ENCODE peak calls at places on chromosomes 1 and 21, in four cellular contexts. Q, F, O and A are unnamed samples.

GRCh38 chr1:59007429-59007819 is 223.6 kb upstream of the JUN start:
- DNase-seq in O (no peak), F (no peak), Q (no peak), A (no peak)

GRCh38 chr1:228903573-228904122 is 168.4 kb downstream of the RHOU start:
- DNase-seq in O (no peak), Q (no peak), F (no peak), A (no peak)

GRCh38 chr1:3429766-3430165 is 24.7 kb upstream of the ARHGEF16 start:
- DNase-seq in O (no peak), F (no peak), Q (no peak), A (no peak)

GRCh38 chr1:91798741-91799140 is 87.2 kb downstream of the TGFBR3 start:
- DNase-seq in O (no peak), F (no peak), Q (no peak), A (no peak)

GRCh38 chr21:41141031-41141457 is 26.9 kb upstream of the BACE2 start:
- DNase-seq in F (no peak), Q (no peak), O (no peak), A (no peak)

GRCh38 chr21:45574691-45575090 is 32.5 kb upstream of the SLC19A1 start:
- DNase-seq in O (no peak), F (peak), Q (no peak), A (no peak)

GRCh38 chr1:74908131-74908530 is 175.2 kb downstream of the TYW3 start:
- DNase-seq in F (no peak), Q (no peak), O (no peak), A (no peak)

GRCh38 chr1:41689596-41689995 is 205.1 kb upstream of the EDN2 start:
- DNase-seq in O (no peak), Q (no peak), F (no peak), A (no peak)

GRCh38 chr1:47911892-47912291 is 85.3 kb downstream of the TRABD2B start:
- DNase-seq in Q (peak), F (no peak), O (no peak), A (no peak)

GRCh38 chr1:32695098-32695904 is 7.3 kb downstream of the SYNC start:
- DNase-seq in F (no peak), Q (peak), O (peak), A (no peak)

GRCh38 chr1:112318263-112318662 is 77.8 kb upstream of the CTTNBP2NL start:
- DNase-seq in O (no peak), Q (no peak), F (no peak), A (no peak)

GRCh38 chr1:71967670-71968069 is 314.7 kb downstream of the NEGR1 start:
- DNase-seq in F (no peak), O (no peak), Q (no peak), A (no peak)

GRCh38 chr1:226201029-226201593 is 14.6 kb upstream of the ACBD3 start:
- DNase-seq in O (peak), Q (no peak), F (no peak), A (peak)

GRCh38 chr1:24391882-24392603 is 21.5 kb downstream of the STPG1 start:
- DNase-seq in F (peak), Q (peak), O (peak), A (no peak)

GRCh38 chr21:29604096-29604495 is 305.4 kb downstream of the BACH1 start:
- DNase-seq in O (no peak), F (no peak), Q (no peak), A (no peak)

GRCh38 chr1:233261206-233261605 is 34.3 kb downstream of the PCNX2 start:
- DNase-seq in Q (peak), F (no peak), O (no peak), A (peak)

GRCh38 chr1:227424948-227425347 is 106.7 kb upstream of the CDC42BPA start:
- DNase-seq in F (no peak), Q (no peak), O (no peak), A (no peak)

GRCh38 chr21:36330904-36331303 is 10.9 kb downstream of the MORC3 start:
- DNase-seq in F (peak), O (peak), Q (peak), A (peak)

GRCh38 chr1:52633291-52633754 is 355 bp downstream of the SHISAL2A start:
- DNase-seq in F (no peak), Q (no peak), O (no peak), A (no peak)

GRCh38 chr1:39671433-39671792 is 494 bp downstream of the NT5C1A start:
- DNase-seq in O (peak), Q (no peak), F (peak), A (no peak)

GRCh38 chr1:8727809-8728213 is 89.6 kb downstream of the RERE start:
- DNase-seq in F (peak), Q (no peak), O (no peak), A (no peak)

GRCh38 chr1:108880850-108881249 is 4.1 kb downstream of the GPSM2 start:
- DNase-seq in Q (no peak), O (no peak), F (peak), A (no peak)

GRCh38 chr1:42335809-42336518 is 929 bp upstream of the FOXJ3 start:
- DNase-seq in O (no peak), Q (peak), F (no peak), A (no peak)

GRCh38 chr1:25675729-25676476 is 59.3 kb downstream of the MAN1C1 start:
- DNase-seq in F (no peak), Q (no peak), O (no peak), A (no peak)

GRCh38 chr21:46063734-46064680 is 33.9 kb upstream of the COL6A2 start:
- DNase-seq in F (no peak), Q (no peak), O (no peak), A (no peak)

DNA sequence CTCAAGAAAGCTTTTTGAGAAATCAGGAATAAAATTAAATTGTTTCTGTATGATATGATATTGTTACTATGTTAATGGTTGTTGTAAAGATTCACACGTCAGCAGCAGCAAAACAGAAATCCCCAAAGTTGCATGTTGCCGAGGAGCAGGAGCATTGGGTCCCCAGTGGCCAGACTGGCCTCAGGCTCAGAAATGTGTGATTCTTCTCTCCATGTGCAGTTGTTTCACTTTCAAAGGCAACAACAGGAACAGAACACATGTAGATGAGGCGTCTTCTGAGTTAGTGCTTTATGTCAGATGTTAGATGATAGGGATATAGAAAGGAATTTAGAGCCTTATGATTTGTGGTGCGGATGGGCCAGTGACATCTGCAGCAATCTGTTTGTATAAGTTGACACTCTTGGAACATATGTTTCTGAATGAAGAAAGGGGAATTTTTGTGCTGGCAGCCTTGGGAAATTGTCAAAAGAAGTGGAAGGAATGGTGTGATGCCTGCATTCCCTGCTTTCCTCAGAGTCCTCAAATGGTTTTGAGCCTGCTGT is 2.1 kb upstream of the TTLL7 start:
- DNase-seq in O (no peak), Q (no peak), F (no peak), A (no peak)
- TF ChIP-seq ELF1 in O (no peak), Q (no peak), F (no peak), A (no peak)

DNA sequence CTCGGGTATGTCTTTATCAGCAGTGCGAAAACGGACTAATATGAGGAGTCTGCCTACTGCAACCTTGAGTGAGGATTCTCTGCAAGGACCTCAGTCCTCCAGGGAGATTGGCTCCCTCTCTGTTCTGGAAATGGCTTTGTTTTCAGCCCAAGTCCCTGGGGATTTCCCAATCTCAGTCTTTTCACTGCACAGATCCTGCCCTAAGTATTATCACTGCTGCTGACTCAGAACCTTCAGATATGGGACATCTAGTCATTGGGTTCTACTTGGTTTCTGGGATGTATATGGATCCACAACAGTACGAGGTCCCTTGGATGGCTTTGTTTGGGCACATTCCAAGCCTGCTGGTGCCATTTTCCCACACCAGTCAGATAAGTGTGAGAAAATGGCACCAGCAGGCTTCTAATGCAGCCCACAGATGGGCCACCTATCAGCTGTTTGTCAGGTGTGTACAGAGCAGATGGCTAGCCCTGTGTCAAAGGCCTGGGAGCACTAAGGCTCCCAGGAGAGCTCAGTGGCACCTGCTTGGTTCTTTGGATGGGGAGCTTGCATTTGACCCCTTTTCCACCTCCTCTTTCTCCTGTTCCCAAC is 27.4 kb downstream of the ELF3 start:
- DNase-seq in Q (no peak), F (no peak), O (no peak), A (no peak)
- TF ChIP-seq ELF1 in Q (no peak), F (no peak), O (no peak), A (no peak)

DNA sequence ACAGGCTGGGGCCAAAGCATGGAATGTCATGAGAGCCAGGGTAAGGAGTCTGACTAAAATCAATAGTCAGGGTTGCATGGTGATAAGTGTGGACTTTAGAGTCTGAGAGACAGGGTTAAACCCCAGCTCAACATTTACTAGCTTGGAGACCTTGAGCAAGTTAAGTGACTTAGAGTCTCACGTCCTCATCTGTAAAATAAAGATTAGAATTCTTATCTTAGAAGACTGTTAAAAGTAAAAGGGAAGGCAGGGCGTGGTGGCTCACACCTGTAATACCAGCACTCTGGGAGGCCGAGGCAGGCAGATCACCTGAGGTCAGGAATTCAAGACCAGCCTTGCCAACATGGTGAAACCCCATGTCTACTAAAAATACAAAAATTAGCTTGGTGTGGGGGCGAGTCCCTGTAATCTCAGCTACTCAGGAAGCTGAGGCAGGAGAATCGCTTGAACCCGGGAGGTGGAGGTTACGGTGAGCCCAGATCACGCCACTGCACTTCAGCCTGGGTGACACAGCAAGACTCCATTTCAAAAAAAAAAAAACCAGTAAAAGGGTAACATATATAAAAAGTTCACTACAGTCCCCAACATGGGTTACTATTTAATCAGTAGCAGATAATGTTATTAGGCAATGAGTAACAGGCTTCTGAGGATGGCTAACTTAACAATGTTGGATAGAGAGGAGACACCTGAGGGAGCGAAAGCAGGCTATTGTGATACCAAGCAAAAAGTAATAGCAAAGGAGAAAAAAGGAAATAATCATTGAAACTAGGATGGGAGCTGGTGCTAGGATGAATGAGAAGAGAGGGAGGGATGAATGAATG is 20.8 kb downstream of the TMCO1 start:
- DNase-seq in Q (peak), F (no peak), O (no peak), A (no peak)
- TF ChIP-seq ELF1 in Q (no peak), F (no peak), O (no peak), A (no peak)

GRCh38 chr1:10776206-10776905 is 20.1 kb downstream of the CASZ1 start:
- DNase-seq in F (peak), Q (no peak), O (no peak), A (no peak)
- TF ChIP-seq ELF1 in F (no peak), Q (no peak), O (no peak), A (no peak)

GRCh38 chr1:16183765-16184556 is 28.1 kb upstream of the EPHA2 start:
- DNase-seq in F (no peak), O (no peak), Q (no peak), A (no peak)

GRCh38 chr1:16183157-16183556 is 27.3 kb upstream of the EPHA2 start:
- DNase-seq in F (no peak), O (no peak), Q (no peak), A (no peak)

GRCh38 chr1:16184557-16185303 is 27.7 kb downstream of the ARHGEF19 start:
- DNase-seq in Q (no peak), F (no peak), O (no peak), A (no peak)

GRCh38 chr1:16180291-16180824 is 24.5 kb upstream of the EPHA2 start:
- DNase-seq in F (no peak), O (no peak), Q (no peak), A (no peak)

GRCh38 chr1:16181887-16182719 is 26.2 kb upstream of the EPHA2 start:
- DNase-seq in F (no peak), O (no peak), Q (peak), A (peak)
- TF ChIP-seq ELF1 in F (peak), O (no peak), Q (no peak), A (no peak)

GRCh38 chr1:46134660-46135331 is 2.4 kb upstream of the PIK3R3 start:
- DNase-seq in O (no peak), F (no peak), Q (no peak), A (no peak)

GRCh38 chr1:46132529-46133180 is at the start of gene PIK3R3:
- DNase-seq in Q (peak), O (peak), F (peak), A (peak)

GRCh38 chr1:46133946-46134345 is 1.5 kb upstream of the PIK3R3 start:
- DNase-seq in Q (no peak), F (no peak), O (no peak), A (no peak)

GRCh38 chr1:46131727-46132528 is 501 bp downstream of the PIK3R3 start:
- DNase-seq in Q (no peak), F (peak), O (peak), A (no peak)

DNA sequence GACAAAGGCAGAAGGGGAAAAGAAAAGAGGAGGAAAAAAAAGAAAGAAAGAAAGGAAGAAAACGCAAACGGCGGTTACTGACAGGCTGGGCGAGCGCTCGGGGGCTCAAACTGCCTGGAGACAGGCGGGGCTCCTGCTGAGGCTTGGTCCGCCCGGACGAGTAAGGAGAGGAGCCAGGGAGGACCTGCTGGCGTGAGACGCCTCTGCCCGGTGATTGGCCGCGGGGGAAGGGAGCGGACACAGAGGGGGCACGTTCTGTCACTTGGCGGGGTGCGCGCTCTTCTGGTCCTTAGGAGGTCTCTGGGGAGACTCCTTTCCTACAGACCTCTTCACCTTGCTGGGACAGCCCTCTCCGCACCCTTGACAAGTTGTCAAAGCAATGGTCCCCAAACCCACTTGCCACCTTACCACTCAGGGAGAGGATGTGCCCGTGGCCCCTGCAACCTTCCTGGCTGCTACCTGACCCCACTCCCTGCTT is 791 bp upstream of the PIK3R3 start:
- DNase-seq in F (peak), Q (no peak), O (peak), A (no peak)
- TF ChIP-seq ELF1 in F (no peak), Q (no peak), O (no peak), A (no peak)

DNA sequence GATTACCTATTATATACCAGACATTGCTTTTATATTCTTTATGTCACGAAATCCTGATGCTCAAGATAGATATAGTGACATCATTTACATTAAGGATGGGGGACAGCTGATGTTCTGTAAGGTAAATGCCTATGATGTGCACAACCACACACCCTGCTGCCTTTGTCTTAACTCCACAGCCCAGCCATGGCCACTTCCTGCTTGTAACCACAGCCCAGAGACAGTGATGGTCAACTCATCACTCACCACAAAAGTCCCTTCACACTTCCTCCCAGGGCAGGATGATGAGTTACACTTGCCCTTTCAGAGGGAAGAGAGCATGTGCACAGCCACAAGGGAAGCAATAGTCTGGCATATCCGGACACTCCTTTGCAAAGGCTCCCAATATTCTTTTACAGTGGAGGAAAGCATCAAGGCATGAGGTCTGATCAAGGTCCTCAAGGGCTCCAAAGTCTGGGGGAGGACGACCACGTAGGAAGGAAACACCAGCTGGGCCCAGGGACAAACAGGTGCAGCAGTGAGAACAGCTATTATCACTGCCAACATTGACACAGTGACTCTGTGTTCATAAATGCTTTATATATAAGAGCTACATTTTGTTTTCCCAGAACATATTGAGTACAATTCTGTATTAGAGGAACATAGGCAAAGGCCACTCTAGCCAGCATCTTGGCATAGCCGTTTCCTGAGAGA is 53.8 kb downstream of the PLPP3 start:
- DNase-seq in Q (no peak), F (no peak), O (no peak), A (no peak)
- TF ChIP-seq ELF1 in Q (no peak), F (no peak), O (peak), A (no peak)

GRCh38 chr1:30095451-30096025 is 627.8 kb downstream of the MATN1 start:
- DNase-seq in Q (no peak), F (no peak), O (no peak), A (no peak)

GRCh38 chr1:30088594-30089556 is 634.5 kb downstream of the MATN1 start:
- DNase-seq in Q (no peak), F (peak), O (peak), A (no peak)

GRCh38 chr1:30095051-30095450 is 628.3 kb downstream of the MATN1 start:
- DNase-seq in O (no peak), Q (no peak), F (no peak), A (no peak)

GRCh38 chr1:30090421-30090820 is 633.0 kb downstream of the MATN1 start:
- DNase-seq in F (no peak), Q (no peak), O (no peak), A (no peak)

GRCh38 chr1:30092051-30092858 is 631.1 kb downstream of the MATN1 start:
- DNase-seq in F (no peak), Q (no peak), O (no peak), A (no peak)
- TF ChIP-seq ELF1 in F (no peak), Q (no peak), O (no peak), A (no peak)